ENCODE peak calls at places on chromosomes 1 and 21, in four cellular contexts. N is breast epithelium, Q is right atrium auricular region, V is brain microvascular endothelial cell. T is an unnamed sample.

GRCh38 chr1:46285730-46286477 is 17.5 kb downstream of the LRRC41 start:
- DNase-seq in N (no peak), Q (no peak), V (no peak), T (no peak)

GRCh38 chr1:155207578-155208405 is at the start of gene THBS3:
- DNase-seq in N (no peak), Q (no peak), V (peak; percentile 27), T (no peak)

GRCh38 chr1:145871994-145872411 is 13.1 kb upstream of the PIAS3 start:
- DNase-seq in N (no peak), Q (no peak), V (no peak), T (no peak)

GRCh38 chr21:35578831-35579470 is 481.4 kb downstream of the SETD4 start:
- DNase-seq in N (no peak), Q (no peak), V (no peak), T (peak; percentile 60)

GRCh38 chr1:13699936-13700520 is at the start of gene PRDM2:
- DNase-seq in N (no peak), Q (no peak), V (no peak), T (no peak)

GRCh38 chr1:155128469-155128754 is 736 bp downstream of the EFNA1 start:
- DNase-seq in N (no peak), Q (no peak), V (no peak), T (peak; percentile 23)

GRCh38 chr1:64923294-64923718 is 43.0 kb downstream of the JAK1 start:
- DNase-seq in N (no peak), Q (no peak), V (no peak), T (no peak)

GRCh38 chr1:232628335-232629214 is 1.4 kb downstream of the SIPA1L2 start:
- DNase-seq in N (no peak), Q (no peak), V (no peak), T (peak; percentile 48)

GRCh38 chr1:154386643-154387352 is 18.3 kb upstream of the IL6R start:
- DNase-seq in N (no peak), Q (no peak), V (no peak), T (peak; percentile 26)

GRCh38 chr1:216531308-216532239 is 108.3 kb upstream of the USH2A start:
- DNase-seq in N (no peak), Q (no peak), V (peak; percentile 7), T (peak; percentile 12)

GRCh38 chr1:70892140-70892539 is 155.5 kb downstream of the PTGER3 start:
- DNase-seq in N (no peak), Q (no peak), V (no peak), T (no peak)

GRCh38 chr1:56688522-56689026 is 43.5 kb downstream of the PRKAA2 start:
- DNase-seq in N (no peak), Q (no peak), V (peak; percentile 71), T (peak; percentile 98)

GRCh38 chr1:23807453-23807852 is 6.9 kb upstream of the GALE start:
- DNase-seq in N (no peak), Q (no peak), V (no peak), T (no peak)

GRCh38 chr1:245690946-245691456 is 536.2 kb downstream of the KIF26B start:
- DNase-seq in N (no peak), Q (no peak), V (no peak), T (no peak)

GRCh38 chr21:42395910-42396625 is at the start of gene TMPRSS3:
- DNase-seq in N (peak; percentile 78), Q (no peak), V (no peak), T (no peak)

GRCh38 chr1:10286244-10286643 is 75.9 kb downstream of the KIF1B start:
- DNase-seq in N (no peak), Q (no peak), V (no peak), T (no peak)

GRCh38 chr21:15000076-15000475 is 64.7 kb downstream of the NRIP1 start:
- DNase-seq in N (no peak), Q (no peak), V (peak; percentile 46), T (no peak)

GRCh38 chr1:98421098-98421460 is 240.4 kb upstream of the SNX7 start:
- DNase-seq in N (no peak), Q (no peak), V (no peak), T (no peak)

GRCh38 chr21:27802816-27803475 is 836.1 kb upstream of the ADAMTS5 start:
- DNase-seq in N (no peak), Q (no peak), V (peak; percentile 40), T (no peak)

GRCh38 chr1:165871311-165872067 is 44.1 kb downstream of the UCK2 start:
- DNase-seq in N (no peak), Q (no peak), V (peak; percentile 52), T (peak; percentile 47)
- TF ChIP-seq CTCF in N (no peak), Q (no peak), V (peak; percentile 60), T (no peak)

GRCh38 chr1:84489766-84490165 is 10.7 kb downstream of the RPF1 start:
- DNase-seq in N (no peak), Q (no peak), V (no peak), T (no peak)
- H3K36me3 ChIP-seq in N (no peaks in the 10 kb centered on the region), Q (peaks cover 40% of the 10 kb centered on the region), V (peaks cover 13% of the 10 kb centered on the region), T (peaks cover 6% of the 10 kb centered on the region)

DNA sequence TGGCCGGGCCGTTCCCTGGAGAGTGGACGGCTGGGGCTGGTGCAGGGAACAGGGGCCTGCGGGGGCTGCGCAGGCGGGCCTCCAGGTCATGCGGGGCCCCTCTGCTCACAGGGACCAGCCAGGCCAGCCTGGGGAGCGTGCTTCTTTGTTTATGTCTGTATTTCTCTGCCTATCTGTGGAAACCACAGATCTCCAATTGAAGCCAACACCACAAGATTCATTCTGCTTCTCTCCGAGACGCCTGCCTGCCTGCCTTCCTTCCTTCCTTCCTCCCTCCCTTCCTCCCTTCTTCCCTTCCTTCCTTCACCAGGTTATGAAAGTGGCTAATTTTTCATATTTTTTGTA is 39.9 kb upstream of the HMGN1 start:
- DNase-seq in N (no peak), Q (no peak), V (no peak), T (no peak)
- TF ChIP-seq CTCF in N (no peak), Q (peak; percentile 3), V (no peak), T (no peak)

GRCh38 chr1:88920845-88921244 is 29.5 kb upstream of the GTF2B start:
- DNase-seq in N (no peak), Q (no peak), V (no peak), T (no peak)

GRCh38 chr1:88922214-88922613 is 30.8 kb upstream of the GTF2B start:
- DNase-seq in N (no peak), Q (no peak), V (no peak), T (no peak)

GRCh38 chr1:88917321-88918025 is 26.1 kb upstream of the GTF2B start:
- DNase-seq in N (no peak), Q (no peak), V (no peak), T (peak; percentile 25)

DNA sequence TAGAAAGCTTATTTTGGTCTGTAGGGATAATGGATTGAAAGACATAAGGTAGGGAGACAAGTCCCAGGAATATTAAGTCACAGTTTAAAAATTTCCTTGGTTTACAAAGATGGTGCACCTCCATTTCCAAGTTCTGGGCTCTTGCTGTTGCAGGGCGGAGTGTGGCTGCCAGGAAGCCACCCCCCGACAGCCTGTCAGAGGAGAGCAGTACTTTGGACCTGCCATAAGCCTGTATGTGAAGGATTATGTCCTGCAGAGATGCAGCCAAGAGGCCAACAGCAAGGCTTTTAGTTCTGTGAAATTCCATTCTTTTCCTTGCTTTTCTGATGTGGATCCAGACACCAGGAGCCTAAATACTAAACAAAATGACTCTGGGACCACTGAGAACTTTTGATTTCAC is 31.9 kb upstream of the GTF2B start:
- DNase-seq in N (no peak), Q (no peak), V (no peak), T (no peak)
- H3K36me3 ChIP-seq in N (no peaks in the 10 kb centered on the region), Q (no peaks in the 10 kb centered on the region), V (no peaks in the 10 kb centered on the region), T (peaks cover 1% of the 10 kb centered on the region)

GRCh38 chr1:204377800-204378608 is 18.3 kb upstream of the PLEKHA6 start:
- DNase-seq in N (no peak), Q (no peak), V (no peak), T (peak; percentile 29)
- TF ChIP-seq CTCF in N (no peak), Q (no peak), V (no peak), T (no peak)

T was measured in bronchial epithelial cell.